ENCODE peak calls at places on chromosomes 5 and 9, in ten cellular contexts. One of them, this sample, is unnamed.

GRCh38 chr5:145553177-145553576 is 282.0 kb downstream of the PRELID2 start:
- DNase-seq in Right ventricle myocardium superior: no peak
- DNase-seq in nephron progenitor cell: no peak
- DNase-seq in activated effector memory CD4-positive, alpha-beta T cell treated with Interleukin-2 at 50 U/mL for 16 hours: no peak
- DNase-seq in GM23338: no peak
- DNase-seq in vagina: no peak
- DNase-seq in CD8-positive, alpha-beta memory T cell: no peak
- DNase-seq in naive B cell: no peak
- DNase-seq in fibroblast of the aortic adventitia: no peak
- DNase-seq in smooth muscle cell of the brain vasculature: no peak
- DNase-seq in this sample: no peak

GRCh38 chr5:142508630-142509425 is 177.1 kb downstream of the FGF1 start:
- DNase-seq in CD8-positive, alpha-beta memory T cell: no peak
- DNase-seq in fibroblast of the aortic adventitia: no peak
- DNase-seq in naive B cell: no peak
- DNase-seq in smooth muscle cell of the brain vasculature: no peak
- DNase-seq in vagina: no peak
- DNase-seq in GM23338: peak
- DNase-seq in Right ventricle myocardium superior: no peak
- DNase-seq in activated effector memory CD4-positive, alpha-beta T cell treated with Interleukin-2 at 50 U/mL for 16 hours: no peak
- DNase-seq in nephron progenitor cell: no peak
- DNase-seq in this sample: peak

GRCh38 chr9:9523476-9523875 is 1089.3 kb downstream of the PTPRD start:
- DNase-seq in CD8-positive, alpha-beta memory T cell: no peak
- DNase-seq in GM23338: no peak
- DNase-seq in Right ventricle myocardium superior: no peak
- DNase-seq in vagina: no peak
- DNase-seq in nephron progenitor cell: no peak
- DNase-seq in fibroblast of the aortic adventitia: no peak
- DNase-seq in activated effector memory CD4-positive, alpha-beta T cell treated with Interleukin-2 at 50 U/mL for 16 hours: no peak
- DNase-seq in naive B cell: no peak
- DNase-seq in smooth muscle cell of the brain vasculature: no peak
- DNase-seq in this sample: no peak

GRCh38 chr5:122458278-122458872 is 146.3 kb downstream of the SNCAIP start:
- DNase-seq in GM23338: peak
- DNase-seq in CD8-positive, alpha-beta memory T cell: no peak
- DNase-seq in activated effector memory CD4-positive, alpha-beta T cell treated with Interleukin-2 at 50 U/mL for 16 hours: no peak
- DNase-seq in vagina: no peak
- DNase-seq in fibroblast of the aortic adventitia: peak
- DNase-seq in naive B cell: no peak
- DNase-seq in Right ventricle myocardium superior: no peak
- DNase-seq in nephron progenitor cell: no peak
- DNase-seq in smooth muscle cell of the brain vasculature: no peak
- DNase-seq in this sample: peak

GRCh38 chr5:167982-168660 is 23.2 kb upstream of the LRRC14B start:
- DNase-seq in vagina: no peak
- DNase-seq in fibroblast of the aortic adventitia: peak
- DNase-seq in naive B cell: no peak
- DNase-seq in nephron progenitor cell: no peak
- DNase-seq in CD8-positive, alpha-beta memory T cell: no peak
- DNase-seq in activated effector memory CD4-positive, alpha-beta T cell treated with Interleukin-2 at 50 U/mL for 16 hours: no peak
- DNase-seq in Right ventricle myocardium superior: no peak
- DNase-seq in smooth muscle cell of the brain vasculature: peak
- DNase-seq in GM23338: no peak
- DNase-seq in this sample: no peak

GRCh38 chr9:132582276-132582785 is at the start of gene BARHL1:
- DNase-seq in nephron progenitor cell: no peak
- DNase-seq in vagina: no peak
- DNase-seq in GM23338: no peak
- DNase-seq in fibroblast of the aortic adventitia: no peak
- DNase-seq in naive B cell: no peak
- DNase-seq in smooth muscle cell of the brain vasculature: no peak
- DNase-seq in activated effector memory CD4-positive, alpha-beta T cell treated with Interleukin-2 at 50 U/mL for 16 hours: no peak
- DNase-seq in Right ventricle myocardium superior: no peak
- DNase-seq in CD8-positive, alpha-beta memory T cell: no peak
- DNase-seq in this sample: no peak

GRCh38 chr5:146169076-146169475 is 13.4 kb downstream of the LARS1 start:
- DNase-seq in smooth muscle cell of the brain vasculature: no peak
- DNase-seq in Right ventricle myocardium superior: no peak
- DNase-seq in vagina: no peak
- DNase-seq in CD8-positive, alpha-beta memory T cell: no peak
- DNase-seq in fibroblast of the aortic adventitia: no peak
- DNase-seq in activated effector memory CD4-positive, alpha-beta T cell treated with Interleukin-2 at 50 U/mL for 16 hours: no peak
- DNase-seq in nephron progenitor cell: no peak
- DNase-seq in GM23338: no peak
- DNase-seq in naive B cell: no peak
- DNase-seq in this sample: no peak

GRCh38 chr9:133954862-133955529 is 37.1 kb downstream of the VAV2 start:
- DNase-seq in vagina: no peak
- DNase-seq in fibroblast of the aortic adventitia: no peak
- DNase-seq in Right ventricle myocardium superior: peak
- DNase-seq in naive B cell: peak
- DNase-seq in CD8-positive, alpha-beta memory T cell: no peak
- DNase-seq in smooth muscle cell of the brain vasculature: no peak
- DNase-seq in GM23338: no peak
- DNase-seq in activated effector memory CD4-positive, alpha-beta T cell treated with Interleukin-2 at 50 U/mL for 16 hours: peak
- DNase-seq in nephron progenitor cell: peak
- DNase-seq in this sample: no peak

GRCh38 chr9:33151007-33151557 is 16.1 kb downstream of the B4GALT1 start:
- DNase-seq in fibroblast of the aortic adventitia: peak
- DNase-seq in activated effector memory CD4-positive, alpha-beta T cell treated with Interleukin-2 at 50 U/mL for 16 hours: no peak
- DNase-seq in smooth muscle cell of the brain vasculature: peak
- DNase-seq in vagina: peak
- DNase-seq in Right ventricle myocardium superior: peak
- DNase-seq in GM23338: no peak
- DNase-seq in CD8-positive, alpha-beta memory T cell: no peak
- DNase-seq in naive B cell: no peak
- DNase-seq in nephron progenitor cell: no peak
- DNase-seq in this sample: peak

GRCh38 chr5:1171340-1171941 is 30.0 kb upstream of the SLC6A19 start:
- DNase-seq in smooth muscle cell of the brain vasculature: no peak
- DNase-seq in vagina: no peak
- DNase-seq in naive B cell: no peak
- DNase-seq in CD8-positive, alpha-beta memory T cell: no peak
- DNase-seq in GM23338: no peak
- DNase-seq in Right ventricle myocardium superior: peak
- DNase-seq in fibroblast of the aortic adventitia: peak
- DNase-seq in nephron progenitor cell: no peak
- DNase-seq in activated effector memory CD4-positive, alpha-beta T cell treated with Interleukin-2 at 50 U/mL for 16 hours: no peak
- DNase-seq in this sample: no peak

GRCh38 chr5:63820557-63820956 is 141.7 kb downstream of the HTR1A start:
- DNase-seq in fibroblast of the aortic adventitia: no peak
- DNase-seq in Right ventricle myocardium superior: no peak
- DNase-seq in vagina: no peak
- DNase-seq in nephron progenitor cell: no peak
- DNase-seq in GM23338: no peak
- DNase-seq in naive B cell: no peak
- DNase-seq in CD8-positive, alpha-beta memory T cell: no peak
- DNase-seq in smooth muscle cell of the brain vasculature: no peak
- DNase-seq in activated effector memory CD4-positive, alpha-beta T cell treated with Interleukin-2 at 50 U/mL for 16 hours: no peak
- DNase-seq in this sample: peak

GRCh38 chr5:154698681-154699275 is 56.4 kb upstream of the LARP1 start:
- DNase-seq in nephron progenitor cell: no peak
- DNase-seq in smooth muscle cell of the brain vasculature: no peak
- DNase-seq in GM23338: no peak
- DNase-seq in Right ventricle myocardium superior: no peak
- DNase-seq in fibroblast of the aortic adventitia: no peak
- DNase-seq in vagina: no peak
- DNase-seq in naive B cell: no peak
- DNase-seq in activated effector memory CD4-positive, alpha-beta T cell treated with Interleukin-2 at 50 U/mL for 16 hours: no peak
- DNase-seq in CD8-positive, alpha-beta memory T cell: no peak
- DNase-seq in this sample: no peak

GRCh38 chr9:132744881-132745761 is 74.9 kb downstream of the GTF3C4 start:
- DNase-seq in naive B cell: no peak
- DNase-seq in activated effector memory CD4-positive, alpha-beta T cell treated with Interleukin-2 at 50 U/mL for 16 hours: no peak
- DNase-seq in fibroblast of the aortic adventitia: no peak
- DNase-seq in smooth muscle cell of the brain vasculature: no peak
- DNase-seq in vagina: peak
- DNase-seq in nephron progenitor cell: peak
- DNase-seq in GM23338: peak
- DNase-seq in CD8-positive, alpha-beta memory T cell: no peak
- DNase-seq in Right ventricle myocardium superior: no peak
- DNase-seq in this sample: peak

GRCh38 chr5:8756498-8757084 is 789.3 kb downstream of the SEMA5A start:
- DNase-seq in Right ventricle myocardium superior: no peak
- DNase-seq in smooth muscle cell of the brain vasculature: no peak
- DNase-seq in activated effector memory CD4-positive, alpha-beta T cell treated with Interleukin-2 at 50 U/mL for 16 hours: no peak
- DNase-seq in fibroblast of the aortic adventitia: peak
- DNase-seq in vagina: no peak
- DNase-seq in CD8-positive, alpha-beta memory T cell: no peak
- DNase-seq in nephron progenitor cell: peak
- DNase-seq in GM23338: peak
- DNase-seq in naive B cell: no peak
- DNase-seq in this sample: peak

GRCh38 chr5:98770158-98770910 is 3.1 kb upstream of the RGMB start:
- DNase-seq in CD8-positive, alpha-beta memory T cell: no peak
- DNase-seq in vagina: no peak
- DNase-seq in activated effector memory CD4-positive, alpha-beta T cell treated with Interleukin-2 at 50 U/mL for 16 hours: peak
- DNase-seq in fibroblast of the aortic adventitia: peak
- DNase-seq in GM23338: no peak
- DNase-seq in nephron progenitor cell: peak
- DNase-seq in smooth muscle cell of the brain vasculature: peak
- DNase-seq in naive B cell: peak
- DNase-seq in Right ventricle myocardium superior: peak
- DNase-seq in this sample: peak

GRCh38 chr5:139445325-139446170 is 6.2 kb upstream of the DNAJC18 start:
- DNase-seq in vagina: no peak
- DNase-seq in fibroblast of the aortic adventitia: peak
- DNase-seq in GM23338: no peak
- DNase-seq in naive B cell: no peak
- DNase-seq in nephron progenitor cell: no peak
- DNase-seq in CD8-positive, alpha-beta memory T cell: no peak
- DNase-seq in activated effector memory CD4-positive, alpha-beta T cell treated with Interleukin-2 at 50 U/mL for 16 hours: no peak
- DNase-seq in smooth muscle cell of the brain vasculature: no peak
- DNase-seq in Right ventricle myocardium superior: no peak
- DNase-seq in this sample: no peak

GRCh38 chr5:157290156-157290980 is 24.4 kb downstream of the CYFIP2 start:
- DNase-seq in activated effector memory CD4-positive, alpha-beta T cell treated with Interleukin-2 at 50 U/mL for 16 hours: no peak
- DNase-seq in Right ventricle myocardium superior: no peak
- DNase-seq in smooth muscle cell of the brain vasculature: no peak
- DNase-seq in vagina: peak
- DNase-seq in naive B cell: no peak
- DNase-seq in nephron progenitor cell: no peak
- DNase-seq in CD8-positive, alpha-beta memory T cell: no peak
- DNase-seq in GM23338: no peak
- DNase-seq in fibroblast of the aortic adventitia: peak
- DNase-seq in this sample: peak

GRCh38 chr5:158559066-158559465 is 540.6 kb downstream of the EBF1 start:
- DNase-seq in GM23338: no peak
- DNase-seq in nephron progenitor cell: no peak
- DNase-seq in vagina: no peak
- DNase-seq in Right ventricle myocardium superior: no peak
- DNase-seq in CD8-positive, alpha-beta memory T cell: no peak
- DNase-seq in naive B cell: no peak
- DNase-seq in fibroblast of the aortic adventitia: no peak
- DNase-seq in activated effector memory CD4-positive, alpha-beta T cell treated with Interleukin-2 at 50 U/mL for 16 hours: no peak
- DNase-seq in smooth muscle cell of the brain vasculature: no peak
- DNase-seq in this sample: no peak

GRCh38 chr9:126986506-126986951 is 71.9 kb downstream of the RALGPS1 start:
- DNase-seq in GM23338: no peak
- DNase-seq in vagina: no peak
- DNase-seq in nephron progenitor cell: no peak
- DNase-seq in fibroblast of the aortic adventitia: no peak
- DNase-seq in CD8-positive, alpha-beta memory T cell: peak
- DNase-seq in activated effector memory CD4-positive, alpha-beta T cell treated with Interleukin-2 at 50 U/mL for 16 hours: peak
- DNase-seq in Right ventricle myocardium superior: no peak
- DNase-seq in smooth muscle cell of the brain vasculature: no peak
- DNase-seq in naive B cell: no peak
- DNase-seq in this sample: no peak

GRCh38 chr9:123974471-123974870 is 37.1 kb upstream of the LHX2 start:
- DNase-seq in nephron progenitor cell: no peak
- DNase-seq in GM23338: no peak
- DNase-seq in CD8-positive, alpha-beta memory T cell: no peak
- DNase-seq in fibroblast of the aortic adventitia: no peak
- DNase-seq in vagina: no peak
- DNase-seq in smooth muscle cell of the brain vasculature: no peak
- DNase-seq in Right ventricle myocardium superior: no peak
- DNase-seq in naive B cell: no peak
- DNase-seq in activated effector memory CD4-positive, alpha-beta T cell treated with Interleukin-2 at 50 U/mL for 16 hours: no peak
- DNase-seq in this sample: no peak

GRCh38 chr5:56951946-56952691 is at the start of gene MIER3:
- DNase-seq in nephron progenitor cell: peak
- DNase-seq in naive B cell: peak
- DNase-seq in fibroblast of the aortic adventitia: peak
- DNase-seq in Right ventricle myocardium superior: peak
- DNase-seq in CD8-positive, alpha-beta memory T cell: peak
- DNase-seq in GM23338: peak
- DNase-seq in smooth muscle cell of the brain vasculature: no peak
- DNase-seq in vagina: no peak
- DNase-seq in activated effector memory CD4-positive, alpha-beta T cell treated with Interleukin-2 at 50 U/mL for 16 hours: peak
- DNase-seq in this sample: peak

GRCh38 chr5:150615141-150615699 is 25.2 kb upstream of the SYNPO start:
- DNase-seq in naive B cell: no peak
- DNase-seq in smooth muscle cell of the brain vasculature: no peak
- DNase-seq in activated effector memory CD4-positive, alpha-beta T cell treated with Interleukin-2 at 50 U/mL for 16 hours: no peak
- DNase-seq in CD8-positive, alpha-beta memory T cell: no peak
- DNase-seq in vagina: no peak
- DNase-seq in nephron progenitor cell: no peak
- DNase-seq in GM23338: no peak
- DNase-seq in Right ventricle myocardium superior: peak
- DNase-seq in fibroblast of the aortic adventitia: peak
- DNase-seq in this sample: no peak

GRCh38 chr5:15937708-15938107 is 241.9 kb downstream of the MARCHF11 start:
- DNase-seq in Right ventricle myocardium superior: no peak
- DNase-seq in GM23338: no peak
- DNase-seq in CD8-positive, alpha-beta memory T cell: no peak
- DNase-seq in naive B cell: no peak
- DNase-seq in activated effector memory CD4-positive, alpha-beta T cell treated with Interleukin-2 at 50 U/mL for 16 hours: no peak
- DNase-seq in vagina: no peak
- DNase-seq in smooth muscle cell of the brain vasculature: no peak
- DNase-seq in fibroblast of the aortic adventitia: no peak
- DNase-seq in nephron progenitor cell: no peak
- DNase-seq in this sample: no peak

GRCh38 chr5:176542135-176542595 is 5.0 kb upstream of the RNF44 start:
- DNase-seq in naive B cell: peak
- DNase-seq in Right ventricle myocardium superior: peak
- DNase-seq in smooth muscle cell of the brain vasculature: no peak
- DNase-seq in activated effector memory CD4-positive, alpha-beta T cell treated with Interleukin-2 at 50 U/mL for 16 hours: peak
- DNase-seq in vagina: no peak
- DNase-seq in CD8-positive, alpha-beta memory T cell: peak
- DNase-seq in fibroblast of the aortic adventitia: no peak
- DNase-seq in GM23338: no peak
- DNase-seq in nephron progenitor cell: peak
- DNase-seq in this sample: no peak

GRCh38 chr5:165459232-165459631 is 1953.8 kb downstream of the MAT2B start:
- DNase-seq in Right ventricle myocardium superior: no peak
- DNase-seq in activated effector memory CD4-positive, alpha-beta T cell treated with Interleukin-2 at 50 U/mL for 16 hours: no peak
- DNase-seq in GM23338: no peak
- DNase-seq in nephron progenitor cell: no peak
- DNase-seq in fibroblast of the aortic adventitia: peak
- DNase-seq in vagina: no peak
- DNase-seq in CD8-positive, alpha-beta memory T cell: no peak
- DNase-seq in smooth muscle cell of the brain vasculature: no peak
- DNase-seq in naive B cell: no peak
- DNase-seq in this sample: no peak

GRCh38 chr9:135392511-135392910 is 87.1 kb upstream of the PPP1R26 start:
- DNase-seq in naive B cell: no peak
- DNase-seq in vagina: no peak
- DNase-seq in activated effector memory CD4-positive, alpha-beta T cell treated with Interleukin-2 at 50 U/mL for 16 hours: no peak
- DNase-seq in smooth muscle cell of the brain vasculature: no peak
- DNase-seq in Right ventricle myocardium superior: no peak
- DNase-seq in fibroblast of the aortic adventitia: no peak
- DNase-seq in CD8-positive, alpha-beta memory T cell: no peak
- DNase-seq in nephron progenitor cell: no peak
- DNase-seq in GM23338: no peak
- DNase-seq in this sample: peak

GRCh38 chr9:70921126-70921525 is 200.3 kb downstream of the TRPM3 start:
- DNase-seq in vagina: no peak
- DNase-seq in naive B cell: no peak
- DNase-seq in smooth muscle cell of the brain vasculature: no peak
- DNase-seq in GM23338: no peak
- DNase-seq in CD8-positive, alpha-beta memory T cell: no peak
- DNase-seq in nephron progenitor cell: no peak
- DNase-seq in fibroblast of the aortic adventitia: peak
- DNase-seq in Right ventricle myocardium superior: no peak
- DNase-seq in activated effector memory CD4-positive, alpha-beta T cell treated with Interleukin-2 at 50 U/mL for 16 hours: no peak
- DNase-seq in this sample: peak

GRCh38 chr5:10323588-10324488 is 16.1 kb upstream of the CMBL start:
- DNase-seq in smooth muscle cell of the brain vasculature: no peak
- DNase-seq in activated effector memory CD4-positive, alpha-beta T cell treated with Interleukin-2 at 50 U/mL for 16 hours: no peak
- DNase-seq in GM23338: no peak
- DNase-seq in nephron progenitor cell: no peak
- DNase-seq in fibroblast of the aortic adventitia: peak
- DNase-seq in vagina: no peak
- DNase-seq in naive B cell: no peak
- DNase-seq in CD8-positive, alpha-beta memory T cell: no peak
- DNase-seq in Right ventricle myocardium superior: no peak
- DNase-seq in this sample: peak